ENCODE peak calls at places on chromosome 1, in ten cellular contexts. L, R, K, X, O, J, B, H, G and V are unnamed samples.

GRCh38 chr1:65020774-65021173 is 54.4 kb upstream of the JAK1 start:
- DNase-seq in B (no peak), L (no peak), O (no peak), H (peak; percentile 31), G (peak; percentile 8), R (no peak), J (no peak), X (no peak), K (no peak), V (no peak)

GRCh38 chr1:203035111-203036000 is 9.1 kb downstream of the PPFIA4 start:
- DNase-seq in R (no peak), L (no peak), X (no peak), K (no peak), B (no peak), O (no peak), G (no peak), J (no peak), H (no peak), V (no peak)

GRCh38 chr1:23591460-23592208 is 32.3 kb upstream of the ID3 start:
- DNase-seq in R (no peak), G (no peak), O (no peak), H (no peak), J (no peak), X (no peak), L (no peak), K (no peak), B (no peak), V (no peak)

GRCh38 chr1:177307771-177308170 is 137.0 kb downstream of the BRINP2 start:
- DNase-seq in O (no peak), K (no peak), R (no peak), H (peak; percentile 66), J (no peak), X (no peak), B (no peak), G (peak; percentile 91), L (no peak), V (no peak)

GRCh38 chr1:38375035-38375434 is 328.4 kb upstream of the POU3F1 start:
- DNase-seq in H (no peak), K (no peak), G (no peak), X (no peak), L (no peak), J (no peak), R (no peak), O (no peak), B (no peak), V (no peak)

GRCh38 chr1:174230399-174230798 is 71.1 kb downstream of the RABGAP1L start:
- DNase-seq in G (no peak), R (no peak), B (no peak), L (no peak), X (no peak), H (peak; percentile 6), K (no peak), J (no peak), O (no peak), V (no peak)

GRCh38 chr1:71930526-71930925 is 351.8 kb downstream of the NEGR1 start:
- DNase-seq in O (no peak), X (no peak), B (no peak), L (no peak), G (no peak), R (no peak), J (no peak), H (no peak), K (no peak), V (no peak)

GRCh38 chr1:186082235-186082937 is 292.7 kb downstream of the TPR start:
- DNase-seq in G (peak; percentile 88), J (peak; percentile 35), O (peak; percentile 61), H (peak; percentile 53), B (peak; percentile 71), R (peak; percentile 50), L (peak; percentile 62), K (no peak), X (peak; percentile 42), V (peak; percentile 87)

GRCh38 chr1:46569116-46569515 is 17.7 kb upstream of the KNCN start:
- DNase-seq in H (no peak), X (no peak), B (no peak), R (no peak), G (no peak), J (no peak), K (no peak), O (no peak), L (no peak), V (no peak)

GRCh38 chr1:46575300-46575699 is 23.9 kb upstream of the KNCN start:
- DNase-seq in G (no peak), H (no peak), B (no peak), K (no peak), R (no peak), L (no peak), X (no peak), O (no peak), J (no peak), V (no peak)

GRCh38 chr1:46568614-46569013 is 17.2 kb upstream of the KNCN start:
- DNase-seq in R (no peak), X (no peak), G (no peak), H (no peak), K (no peak), L (no peak), B (no peak), J (no peak), O (no peak), V (no peak)

GRCh38 chr1:46571691-46572225 is 20.3 kb upstream of the KNCN start:
- DNase-seq in G (no peak), J (no peak), O (no peak), K (no peak), L (no peak), X (no peak), H (no peak), R (no peak), B (no peak), V (no peak)

DNA sequence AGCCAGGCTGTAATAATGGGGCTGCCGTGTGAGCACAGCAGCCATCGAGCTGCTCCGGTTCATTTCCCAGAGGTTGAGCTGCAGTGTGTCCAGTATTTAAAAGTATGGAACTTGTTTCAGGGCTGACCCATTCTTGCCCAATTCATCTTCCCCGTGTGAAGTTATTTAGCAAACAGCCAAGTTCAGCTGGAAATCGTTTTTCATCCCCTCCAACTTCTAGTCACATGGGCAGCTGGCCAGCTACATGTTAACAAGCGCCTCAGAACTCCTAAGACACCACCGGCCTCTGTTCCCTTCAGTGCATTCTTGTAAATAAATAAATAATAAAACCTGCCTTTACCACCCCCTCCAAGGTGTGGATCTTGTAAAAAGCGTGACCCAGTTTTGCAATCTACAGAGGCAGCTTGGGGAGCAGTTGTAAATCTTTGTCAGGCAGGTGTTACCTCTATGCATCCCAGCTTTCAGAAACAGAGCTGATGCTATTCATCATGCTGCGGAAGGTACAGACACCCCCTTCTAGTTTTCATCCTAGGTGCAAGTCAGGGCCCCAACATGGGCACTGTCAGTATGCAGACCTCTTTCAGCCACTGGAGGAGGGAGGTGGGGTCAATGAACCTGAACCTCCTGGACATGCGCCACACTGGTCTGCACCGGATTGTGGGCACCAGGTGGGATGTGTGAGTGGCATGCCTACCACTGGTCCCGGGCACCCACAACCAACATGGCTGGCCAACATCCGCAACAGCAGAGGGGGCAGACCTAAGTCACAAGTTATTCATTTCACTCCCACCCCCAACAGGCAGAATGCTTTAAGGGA is 18.7 kb upstream of the KNCN start:
- DNase-seq in J (no peak), K (no peak), H (peak; percentile 43), G (no peak), L (no peak), X (no peak), R (no peak), B (no peak), O (no peak), V (no peak)
- H3K4me3 ChIP-seq in J (no peak overlapping the region), K (no peak overlapping the region), H (no peak overlapping the region), G (no peak overlapping the region), L (no peak overlapping the region), X (no peak overlapping the region), R (no peak overlapping the region), B (no peak overlapping the region), O (no peak overlapping the region), V (no peak overlapping the region)

GRCh38 chr1:25688390-25689119 is 72.0 kb downstream of the MAN1C1 start:
- DNase-seq in R (peak; percentile 31), X (no peak), J (no peak), O (no peak), B (no peak), H (no peak), L (no peak), G (no peak), K (no peak), V (peak; percentile 87)

GRCh38 chr1:25685211-25685750 is 68.7 kb downstream of the MAN1C1 start:
- DNase-seq in B (no peak), K (no peak), O (no peak), X (no peak), J (no peak), G (no peak), L (no peak), H (no peak), R (no peak), V (no peak)

GRCh38 chr1:25689686-25690381 is 73.2 kb downstream of the MAN1C1 start:
- DNase-seq in X (no peak), O (no peak), J (no peak), H (no peak), R (no peak), G (no peak), B (no peak), L (no peak), K (no peak), V (no peak)

GRCh38 chr1:25685938-25686665 is 69.5 kb downstream of the MAN1C1 start:
- DNase-seq in K (no peak), H (peak; percentile 54), J (no peak), G (no peak), R (no peak), O (no peak), X (no peak), B (no peak), L (no peak), V (no peak)

DNA sequence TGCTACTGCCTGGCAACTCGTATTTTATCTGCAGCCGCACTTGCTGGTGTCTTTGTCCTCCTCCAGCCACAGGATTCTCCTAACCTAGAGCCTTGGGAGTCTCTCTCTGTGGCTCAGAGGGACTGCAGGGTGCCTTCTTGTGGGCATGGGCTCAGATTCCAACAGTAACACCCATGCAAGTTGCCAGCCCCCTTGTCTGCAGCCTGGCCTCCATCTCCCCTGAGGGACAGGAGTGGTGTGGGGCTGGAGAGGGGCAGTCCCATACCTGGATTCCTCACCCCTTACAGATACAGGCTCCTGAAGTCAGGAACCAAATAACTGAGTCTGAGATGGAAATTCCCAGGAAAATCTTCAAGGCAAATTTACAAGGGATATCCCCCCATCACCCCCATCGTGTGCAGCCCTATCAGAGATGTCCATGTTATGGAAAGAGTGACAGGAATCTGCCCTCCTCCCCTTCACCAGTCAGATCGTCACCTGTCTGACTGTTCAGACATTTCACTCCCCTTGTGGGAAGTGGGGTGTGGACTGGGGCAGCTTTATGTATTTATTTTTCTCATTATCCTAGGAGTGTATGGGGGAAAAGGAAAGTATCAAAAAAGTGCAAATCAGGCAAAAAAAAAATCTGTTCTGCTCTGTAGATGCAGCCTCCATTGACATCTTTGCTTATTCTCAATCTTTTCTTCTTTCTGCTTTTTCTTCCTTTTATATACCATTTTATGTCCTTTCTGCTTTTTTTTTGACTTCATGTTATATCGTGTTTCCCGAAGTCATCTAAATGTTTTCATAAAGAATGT is 70.8 kb downstream of the MAN1C1 start:
- DNase-seq in H (no peak), X (no peak), R (no peak), G (no peak), L (no peak), J (no peak), K (no peak), B (no peak), O (no peak), V (no peak)
- TF ChIP-seq CTCF in H (no peak), X (no peak), R (no peak), G (no peak), L (no peak), J (no peak), K (no peak), B (no peak), O (no peak), V (no peak)

GRCh38 chr1:84603223-84603622 is 29.0 kb upstream of the CTBS start:
- DNase-seq in H (peak; percentile 16), K (no peak), L (peak; percentile 54), R (no peak), X (no peak), O (no peak), G (peak; percentile 8), J (no peak), B (no peak), V (no peak)
- H3K4me3 ChIP-seq in H (no peak overlapping the region), K (no peak overlapping the region), L (no peak overlapping the region), R (no peak overlapping the region), X (no peak overlapping the region), O (peak overlapping the region; percentile 53), G (no peak overlapping the region), J (no peak overlapping the region), B (no peak overlapping the region), V (no peak overlapping the region)

DNA sequence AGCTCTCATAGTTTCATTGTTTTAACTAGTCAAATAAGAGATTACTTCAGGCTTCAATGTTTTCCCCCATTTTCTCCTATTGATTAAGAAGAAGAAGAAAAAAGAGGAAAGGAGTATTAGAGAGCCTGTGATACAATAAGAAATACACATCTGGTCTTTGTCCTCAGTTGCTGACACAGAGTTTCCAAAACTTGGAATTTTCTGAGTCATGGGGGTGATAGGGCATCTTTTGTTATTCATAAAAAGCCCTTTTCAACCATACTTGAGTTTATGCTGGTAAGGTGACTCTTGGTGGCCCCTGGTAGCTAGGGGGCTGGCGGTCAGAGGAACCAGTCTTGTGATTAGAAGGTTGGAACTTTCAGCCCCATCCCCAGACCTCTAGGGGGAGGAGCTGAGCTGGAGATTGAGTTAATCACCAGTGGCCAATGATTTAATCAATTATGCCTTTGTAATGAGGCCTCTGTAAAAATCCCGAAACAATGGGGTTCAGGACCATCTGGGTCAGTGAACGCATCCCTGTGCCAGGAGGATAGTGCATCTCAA is 28.9 kb upstream of the KLF18 start:
- DNase-seq in X (no peak), R (no peak), O (no peak), G (peak; percentile 3), H (peak; percentile 79), J (no peak), B (no peak), L (no peak), K (no peak), V (no peak)
- TF ChIP-seq CTCF in X (no peak), R (no peak), O (no peak), G (no peak), H (no peak), J (no peak), B (no peak), L (peak; percentile 21), K (peak; percentile 13), V (peak; percentile 7)